ENCODE peak calls at places on chromosomes 13 and 19, in four cellular contexts. L is naive thymus-derived CD8-positive, alpha-beta T cell; U is stimulated activated CD4-positive, alpha-beta T cell treated with anti-CD3 and anti-CD28 coated beads, Interleukin-12 subunit alpha, Interleukin-12 subunit beta, amount 100 ng/mL, for 48 hours; D is KBM-7. Q is an unnamed sample.

GRCh38 chr19:56079609-56080008 is 41.5 kb downstream of the ZNF787 start:
- DNase-seq in L (no peak), U (no peak), D (no peak), Q (no peak)

GRCh38 chr13:59979589-59979988 is 184.1 kb downstream of the DIAPH3 start:
- DNase-seq in L (no peak), U (no peak), D (no peak), Q (no peak)

GRCh38 chr19:29293736-29294342 is 80.9 kb upstream of the UQCRFS1 start:
- DNase-seq in L (no peak), U (no peak), D (no peak), Q (no peak)

GRCh38 chr13:58960909-58961308 is 1202.8 kb downstream of the DIAPH3 start:
- DNase-seq in L (no peak), U (no peak), D (peak), Q (no peak)

GRCh38 chr19:21910318-21910717 is 74.3 kb upstream of the ZNF43 start:
- DNase-seq in L (no peak), U (no peak), D (no peak), Q (no peak)

GRCh38 chr13:18628428-18628827 is 553.2 kb downstream of the TUBA3C start:
- DNase-seq in L (no peak), U (no peak), D (no peak), Q (no peak)

GRCh38 chr13:111005808-111006494 is 91.1 kb upstream of the ANKRD10 start:
- DNase-seq in L (no peak), U (no peak), D (no peak), Q (no peak)

GRCh38 chr13:44805623-44806022 is 183.6 kb downstream of the NUFIP1 start:
- DNase-seq in L (no peak), U (no peak), D (no peak), Q (no peak)

GRCh38 chr13:94712812-94713555 is 639 bp upstream of the SOX21 start:
- DNase-seq in L (no peak), U (no peak), D (peak), Q (no peak)

GRCh38 chr19:1123381-1123780 is 19.6 kb downstream of the GPX4 start:
- DNase-seq in L (no peak), U (no peak), D (no peak), Q (no peak)

GRCh38 chr19:10707440-10707839 is 6.2 kb downstream of the QTRT1 start:
- DNase-seq in L (no peak), U (no peak), D (no peak), Q (no peak)

GRCh38 chr13:19791953-19792537 is 9.3 kb upstream of the PSPC1 start:
- DNase-seq in L (no peak), U (no peak), D (no peak), Q (no peak)

GRCh38 chr13:79522583-79522982 is 41.6 kb downstream of the NDFIP2 start:
- DNase-seq in L (no peak), U (no peak), D (peak), Q (no peak)

GRCh38 chr13:27919934-27920676 is at the start of gene PDX1:
- DNase-seq in L (no peak), U (no peak), D (no peak), Q (no peak)

GRCh38 chr19:10290439-10290875 is 705 bp downstream of the ICAM5 start:
- DNase-seq in L (no peak), U (no peak), D (peak), Q (no peak)

GRCh38 chr13:23381877-23382276 is 51.6 kb downstream of the SACS start:
- DNase-seq in L (no peak), U (no peak), D (no peak), Q (no peak)

GRCh38 chr19:49876422-49877019 is 634 bp downstream of the AKT1S1 start:
- DNase-seq in L (peak), U (peak), D (peak), Q (peak)

GRCh38 chr13:90201676-90202425 is 1145.6 kb upstream of the MIR17HG start:
- DNase-seq in L (no peak), U (no peak), D (no peak), Q (no peak)

GRCh38 chr13:40485611-40486517 is 180.6 kb downstream of the FOXO1 start:
- DNase-seq in L (peak), U (peak), D (no peak), Q (no peak)

GRCh38 chr13:111210488-111210887 is 95.4 kb downstream of the ARHGEF7 start:
- DNase-seq in L (no peak), U (no peak), D (no peak), Q (no peak)

GRCh38 chr13:99231726-99232125 is 26.5 kb downstream of the GPR18 start:
- DNase-seq in L (no peak), U (no peak), D (peak), Q (no peak)

Q was measured in B cell.